ENCODE peak calls at places on chromosomes 4 and X, in seven cellular contexts. O is COR-L47; R is progenitor cell of endocrine pancreas; Y is fibroblast of pulmonary artery; J is stimulated activated CD4-positive, alpha-beta T cell treated with anti-CD3 and anti-CD28 coated beads, Interleukin-12 subunit alpha, Interleukin-12 subunit beta, amount 100 ng/mL, for 4 hours; T is hepatic stellate cell; H is ureter. L is an unnamed sample.
A peak's percentile ranks its signal among the peaks of the same experiment; 100 is the strongest.

GRCh38 chr4:46886711-46887110 is 22.3 kb downstream of the COX7B2 start:
- DNase-seq in R (no peak), H (no peak), T (peak; percentile 7), O (no peak), Y (peak; percentile 21), J (no peak), L (no peak)

GRCh38 chr4:159823743-159824142 is 720.9 kb downstream of the RAPGEF2 start:
- DNase-seq in O (no peak), H (no peak), J (no peak), Y (no peak), T (no peak), R (no peak), L (no peak)

GRCh38 chr4:141215030-141215429 is 5.7 kb upstream of the ZNF330 start:
- DNase-seq in O (no peak), R (no peak), T (no peak), H (no peak), Y (peak; percentile 14), J (no peak), L (no peak)

GRCh38 chrX:136214551-136214950 is 36.6 kb downstream of the MAP7D3 start:
- DNase-seq in Y (peak; percentile 74), O (no peak), R (no peak), T (peak; percentile 55), J (no peak), H (no peak), L (no peak)

GRCh38 chr4:119627267-119628190 is 1.1 kb downstream of the PDE5A start:
- DNase-seq in T (peak; percentile 73), J (peak; percentile 53), H (peak; percentile 78), R (peak; percentile 65), Y (peak; percentile 35), O (peak; percentile 32), L (peak; percentile 86)

GRCh38 chr4:41319553-41319952 is 62.8 kb downstream of the UCHL1 start:
- DNase-seq in Y (no peak), J (no peak), T (no peak), O (no peak), R (no peak), H (no peak), L (no peak)

GRCh38 chr4:110626532-110627153 is 3.8 kb upstream of the PITX2 start:
- DNase-seq in J (no peak), O (no peak), Y (no peak), T (no peak), R (no peak), H (no peak), L (no peak)

GRCh38 chr4:123587983-123588494 is 191.4 kb downstream of the SPRY1 start:
- DNase-seq in H (peak; percentile 73), O (peak; percentile 90), T (peak; percentile 42), R (no peak), Y (peak; percentile 59), J (no peak), L (no peak)

GRCh38 chr4:111204807-111205206 is 581.9 kb upstream of the PITX2 start:
- DNase-seq in Y (no peak), R (no peak), J (no peak), O (no peak), H (no peak), T (no peak), L (no peak)

GRCh38 chr4:17812801-17813200 is 2.0 kb downstream of the NCAPG start:
- DNase-seq in Y (peak; percentile 23), R (no peak), J (no peak), O (no peak), H (no peak), T (no peak), L (no peak)

GRCh38 chr4:182010876-182011275 is 232.3 kb upstream of the TENM3 start:
- DNase-seq in O (no peak), J (no peak), H (no peak), R (no peak), Y (peak; percentile 5), T (no peak), L (no peak)

GRCh38 chrX:111098874-111099273 is 2.9 kb downstream of the PAK3 start:
- DNase-seq in J (peak; percentile 59), O (no peak), Y (peak; percentile 10), H (peak; percentile 47), R (peak; percentile 73), T (no peak), L (peak; percentile 86)

GRCh38 chr4:141339966-141340365 is 119.3 kb downstream of the ZNF330 start:
- DNase-seq in J (no peak), R (no peak), H (no peak), O (no peak), T (no peak), Y (peak; percentile 23), L (no peak)

GRCh38 chr4:144699565-144699964 is 53.6 kb downstream of the HHIP start:
- DNase-seq in R (no peak), H (no peak), T (no peak), O (no peak), Y (peak; percentile 84), J (no peak), L (no peak)

GRCh38 chr4:7013171-7013570 is 30.0 kb upstream of the TADA2B start:
- DNase-seq in Y (no peak), H (no peak), O (no peak), T (no peak), R (no peak), J (no peak), L (no peak)

GRCh38 chr4:25100156-25100555 is 60.1 kb downstream of the SEPSECS start:
- DNase-seq in T (no peak), R (no peak), J (no peak), H (peak; percentile 29), Y (no peak), O (no peak), L (no peak)

GRCh38 chr4:7398104-7398423 is 36.7 kb downstream of the PSAPL1 start:
- DNase-seq in Y (peak; percentile 3), J (no peak), O (peak; percentile 95), H (peak; percentile 47), T (no peak), R (no peak), L (peak; percentile 31)

GRCh38 chr4:177726111-177726510 is 283.9 kb upstream of the AGA start:
- DNase-seq in H (no peak), T (no peak), J (no peak), O (no peak), Y (peak; percentile 1), R (no peak), L (no peak)

GRCh38 chrX:55908685-55909212 is 191.2 kb downstream of the RRAGB start:
- DNase-seq in Y (peak; percentile 4), R (no peak), H (no peak), T (peak; percentile 10), J (no peak), O (no peak), L (peak; percentile 56)

GRCh38 chr4:121168865-121169281 is 4.8 kb upstream of the TNIP3 start:
- DNase-seq in R (no peak), Y (no peak), O (no peak), H (no peak), J (no peak), T (no peak), L (no peak)

GRCh38 chr4:1711055-1711905 is 839 bp downstream of the SLBP start:
- DNase-seq in J (peak; percentile 39), O (no peak), R (no peak), H (peak; percentile 65), Y (peak; percentile 63), T (peak; percentile 76), L (peak; percentile 82)

GRCh38 chrX:114152130-114152529 is 431.8 kb upstream of the HTR2C start:
- DNase-seq in T (no peak), O (no peak), Y (peak; percentile 72), H (no peak), R (no peak), J (no peak), L (no peak)

GRCh38 chrX:44071847-44072545 is 98.8 kb upstream of the NDP start:
- DNase-seq in R (no peak), J (no peak), O (no peak), Y (peak; percentile 1), H (no peak), T (no peak), L (no peak)

GRCh38 chrX:2489446-2490445 is 11.0 kb downstream of the DHRSX start:
- DNase-seq in R (no peak), J (no peak), O (no peak), T (no peak), Y (no peak), H (no peak), L (no peak)

GRCh38 chrX:34300871-34301270 is 168.8 kb upstream of the FAM47A start:
- DNase-seq in J (no peak), Y (peak; percentile 65), T (peak; percentile 1), O (no peak), H (no peak), R (peak; percentile 38), L (no peak)

GRCh38 chr4:108834167-108834566 is 71.3 kb upstream of the ETNPPL start:
- DNase-seq in T (peak; percentile 22), Y (peak; percentile 37), H (no peak), O (no peak), J (no peak), R (no peak), L (no peak)

GRCh38 chr4:1014395-1015167 is 3.2 kb downstream of the FGFRL1 start:
- DNase-seq in T (no peak), H (no peak), R (no peak), Y (no peak), O (no peak), J (no peak), L (no peak)

GRCh38 chr4:1778642-1779392 is 14.3 kb upstream of the FGFR3 start:
- DNase-seq in H (no peak), T (no peak), J (no peak), Y (no peak), O (no peak), R (no peak), L (no peak)

GRCh38 chr4:105996845-105997244 is 101.6 kb downstream of the NPNT start:
- DNase-seq in H (no peak), Y (no peak), O (no peak), R (no peak), T (no peak), J (no peak), L (no peak)

L was measured in activated effector memory CD4-positive, alpha-beta T cell treated with anti-CD3 and anti-CD28 coated beads, Interleukin-2, amount 50 U/mL, for 16 hours.